ENCODE peak calls at places on chromosomes 2 and 18, in ten cellular contexts. One of them, this sample, is unnamed.
A peak's percentile ranks its signal among the peaks of the same experiment; 100 is the strongest.

GRCh38 chr18:57953883-57954282 is 90.1 kb upstream of the NEDD4L start:
- DNase-seq in HCT116: no peak
- DNase-seq in sigmoid colon: no peak
- DNase-seq in uterus: no peak
- DNase-seq in AG04450: no peak
- DNase-seq in lung: no peak
- DNase-seq in GM23338: no peak
- DNase-seq in heart left ventricle: no peak
- DNase-seq in dorsolateral prefrontal cortex: no peak
- DNase-seq in Panc1: no peak
- DNase-seq in this sample: no peak

GRCh38 chr2:216056739-216057138 is 24.9 kb downstream of the PECR start:
- DNase-seq in HCT116: no peak
- DNase-seq in sigmoid colon: no peak
- DNase-seq in uterus: no peak
- DNase-seq in AG04450: no peak
- DNase-seq in lung: no peak
- DNase-seq in GM23338: no peak
- DNase-seq in heart left ventricle: no peak
- DNase-seq in dorsolateral prefrontal cortex: no peak
- DNase-seq in Panc1: no peak
- DNase-seq in this sample: no peak

GRCh38 chr2:57160976-57161375 is 885.6 kb upstream of the VRK2 start:
- DNase-seq in HCT116: no peak
- DNase-seq in sigmoid colon: no peak
- DNase-seq in uterus: no peak
- DNase-seq in AG04450: no peak
- DNase-seq in lung: no peak
- DNase-seq in GM23338: no peak
- DNase-seq in heart left ventricle: no peak
- DNase-seq in dorsolateral prefrontal cortex: no peak
- DNase-seq in Panc1: no peak
- DNase-seq in this sample: no peak

GRCh38 chr2:136019304-136019703 is 33.9 kb upstream of the DARS1 start:
- DNase-seq in HCT116: no peak
- DNase-seq in sigmoid colon: no peak
- DNase-seq in uterus: no peak
- DNase-seq in AG04450: no peak
- DNase-seq in lung: no peak
- DNase-seq in GM23338: no peak
- DNase-seq in heart left ventricle: no peak
- DNase-seq in dorsolateral prefrontal cortex: no peak
- DNase-seq in Panc1: no peak
- DNase-seq in this sample: no peak

GRCh38 chr2:227462463-227462951 is 9.4 kb upstream of the AGFG1 start:
- DNase-seq in HCT116: no peak
- DNase-seq in sigmoid colon: no peak
- DNase-seq in uterus: no peak
- DNase-seq in AG04450: no peak
- DNase-seq in lung: no peak
- DNase-seq in GM23338: no peak
- DNase-seq in heart left ventricle: no peak
- DNase-seq in dorsolateral prefrontal cortex: no peak
- DNase-seq in Panc1: no peak
- DNase-seq in this sample: no peak

GRCh38 chr2:127722807-127723206 is 21.5 kb downstream of the SFT2D3 start:
- DNase-seq in HCT116: no peak
- DNase-seq in sigmoid colon: no peak
- DNase-seq in uterus: no peak
- DNase-seq in AG04450: no peak
- DNase-seq in lung: no peak
- DNase-seq in GM23338: no peak
- DNase-seq in heart left ventricle: no peak
- DNase-seq in dorsolateral prefrontal cortex: no peak
- DNase-seq in Panc1: no peak
- DNase-seq in this sample: no peak

GRCh38 chr18:70175216-70175615 is 30.3 kb downstream of the RTTN start:
- DNase-seq in HCT116: no peak
- DNase-seq in sigmoid colon: no peak
- DNase-seq in uterus: no peak
- DNase-seq in AG04450: no peak
- DNase-seq in lung: no peak
- DNase-seq in GM23338: no peak
- DNase-seq in heart left ventricle: no peak
- DNase-seq in dorsolateral prefrontal cortex: no peak
- DNase-seq in Panc1: no peak
- DNase-seq in this sample: no peak

GRCh38 chr18:37575646-37576045 is 10.0 kb upstream of the CELF4 start:
- DNase-seq in HCT116: no peak
- DNase-seq in sigmoid colon: no peak
- DNase-seq in uterus: no peak
- DNase-seq in AG04450: no peak
- DNase-seq in lung: no peak
- DNase-seq in GM23338: no peak
- DNase-seq in heart left ventricle: no peak
- DNase-seq in dorsolateral prefrontal cortex: no peak
- DNase-seq in Panc1: no peak
- DNase-seq in this sample: no peak

GRCh38 chr2:68943581-68944568 is 8.8 kb downstream of the GKN2 start:
- DNase-seq in HCT116: peak; percentile 34
- DNase-seq in sigmoid colon: peak; percentile 78
- DNase-seq in uterus: peak; percentile 48
- DNase-seq in AG04450: no peak
- DNase-seq in lung: peak; percentile 65
- DNase-seq in GM23338: peak; percentile 89
- DNase-seq in heart left ventricle: no peak
- DNase-seq in dorsolateral prefrontal cortex: no peak
- DNase-seq in Panc1: peak; percentile 52
- DNase-seq in this sample: peak; percentile 81

GRCh38 chr18:52723456-52724065 is 383.6 kb downstream of the DCC start:
- DNase-seq in HCT116: no peak
- DNase-seq in sigmoid colon: no peak
- DNase-seq in uterus: no peak
- DNase-seq in AG04450: no peak
- DNase-seq in lung: no peak
- DNase-seq in GM23338: no peak
- DNase-seq in heart left ventricle: no peak
- DNase-seq in dorsolateral prefrontal cortex: no peak
- DNase-seq in Panc1: no peak
- DNase-seq in this sample: peak; percentile 23

GRCh38 chr18:22314406-22314805 is 103.3 kb downstream of the CTAGE1 start:
- DNase-seq in HCT116: no peak
- DNase-seq in sigmoid colon: no peak
- DNase-seq in uterus: peak; percentile 79
- DNase-seq in AG04450: peak; percentile 85
- DNase-seq in lung: no peak
- DNase-seq in GM23338: no peak
- DNase-seq in heart left ventricle: no peak
- DNase-seq in dorsolateral prefrontal cortex: no peak
- DNase-seq in Panc1: no peak
- DNase-seq in this sample: no peak

GRCh38 chr2:173502296-173502695 is 147.6 kb downstream of the CDCA7 start:
- DNase-seq in HCT116: no peak
- DNase-seq in sigmoid colon: no peak
- DNase-seq in uterus: no peak
- DNase-seq in AG04450: no peak
- DNase-seq in lung: no peak
- DNase-seq in GM23338: no peak
- DNase-seq in heart left ventricle: no peak
- DNase-seq in dorsolateral prefrontal cortex: no peak
- DNase-seq in Panc1: no peak
- DNase-seq in this sample: no peak

GRCh38 chr2:191907091-191907490 is 60.2 kb upstream of the CAVIN2 start:
- DNase-seq in HCT116: no peak
- DNase-seq in sigmoid colon: no peak
- DNase-seq in uterus: no peak
- DNase-seq in AG04450: no peak
- DNase-seq in lung: no peak
- DNase-seq in GM23338: no peak
- DNase-seq in heart left ventricle: no peak
- DNase-seq in dorsolateral prefrontal cortex: no peak
- DNase-seq in Panc1: no peak
- DNase-seq in this sample: no peak

GRCh38 chr2:176174382-176174834 is 14.1 kb upstream of the HOXD1 start:
- DNase-seq in HCT116: no peak
- DNase-seq in sigmoid colon: no peak
- DNase-seq in uterus: peak; percentile 29
- DNase-seq in AG04450: no peak
- DNase-seq in lung: no peak
- DNase-seq in GM23338: no peak
- DNase-seq in heart left ventricle: no peak
- DNase-seq in dorsolateral prefrontal cortex: no peak
- DNase-seq in Panc1: no peak
- DNase-seq in this sample: peak; percentile 55
- TF ChIP-seq CTCF in HCT116: no peak
- TF ChIP-seq CTCF in sigmoid colon: no peak
- TF ChIP-seq CTCF in uterus: no peak
- TF ChIP-seq CTCF in AG04450: no peak
- TF ChIP-seq CTCF in lung: no peak
- TF ChIP-seq CTCF in GM23338: no peak
- TF ChIP-seq CTCF in heart left ventricle: no peak
- TF ChIP-seq CTCF in dorsolateral prefrontal cortex: no peak
- TF ChIP-seq CTCF in Panc1: no peak
- TF ChIP-seq CTCF in this sample: no peak

DNA sequence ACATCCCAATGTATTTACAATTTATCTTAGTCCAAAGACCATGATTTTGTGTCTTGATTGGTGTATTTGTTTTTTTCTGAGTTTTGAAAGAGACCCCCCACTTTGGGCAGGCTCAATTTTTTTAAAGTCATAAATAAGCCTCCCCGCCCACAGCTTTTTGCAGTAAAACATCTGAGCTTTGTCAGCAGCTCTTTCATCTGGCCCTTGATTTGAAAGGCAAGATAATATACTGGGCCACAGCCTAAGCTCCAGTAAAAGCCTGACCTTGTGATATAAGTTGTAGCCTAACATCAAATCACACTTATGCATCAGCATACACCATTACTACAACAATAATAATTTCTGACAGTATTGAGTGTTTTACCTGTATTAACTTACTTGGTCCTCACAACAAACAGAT is 51.3 kb upstream of the SERTAD2 start:
- DNase-seq in HCT116: no peak
- DNase-seq in sigmoid colon: no peak
- DNase-seq in uterus: no peak
- DNase-seq in AG04450: no peak
- DNase-seq in lung: no peak
- DNase-seq in GM23338: no peak
- DNase-seq in heart left ventricle: no peak
- DNase-seq in dorsolateral prefrontal cortex: no peak
- DNase-seq in Panc1: no peak
- DNase-seq in this sample: no peak
- H3K27ac ChIP-seq in HCT116: no peak overlapping the region
- H3K27ac ChIP-seq in sigmoid colon: no peak overlapping the region
- H3K27ac ChIP-seq in uterus: no peak overlapping the region
- H3K27ac ChIP-seq in AG04450: no peak overlapping the region
- H3K27ac ChIP-seq in lung: no peak overlapping the region
- H3K27ac ChIP-seq in GM23338: no peak overlapping the region
- H3K27ac ChIP-seq in heart left ventricle: no peak overlapping the region
- H3K27ac ChIP-seq in dorsolateral prefrontal cortex: no peak overlapping the region
- H3K27ac ChIP-seq in Panc1: no peak overlapping the region
- H3K27ac ChIP-seq in this sample: no peak overlapping the region

DNA sequence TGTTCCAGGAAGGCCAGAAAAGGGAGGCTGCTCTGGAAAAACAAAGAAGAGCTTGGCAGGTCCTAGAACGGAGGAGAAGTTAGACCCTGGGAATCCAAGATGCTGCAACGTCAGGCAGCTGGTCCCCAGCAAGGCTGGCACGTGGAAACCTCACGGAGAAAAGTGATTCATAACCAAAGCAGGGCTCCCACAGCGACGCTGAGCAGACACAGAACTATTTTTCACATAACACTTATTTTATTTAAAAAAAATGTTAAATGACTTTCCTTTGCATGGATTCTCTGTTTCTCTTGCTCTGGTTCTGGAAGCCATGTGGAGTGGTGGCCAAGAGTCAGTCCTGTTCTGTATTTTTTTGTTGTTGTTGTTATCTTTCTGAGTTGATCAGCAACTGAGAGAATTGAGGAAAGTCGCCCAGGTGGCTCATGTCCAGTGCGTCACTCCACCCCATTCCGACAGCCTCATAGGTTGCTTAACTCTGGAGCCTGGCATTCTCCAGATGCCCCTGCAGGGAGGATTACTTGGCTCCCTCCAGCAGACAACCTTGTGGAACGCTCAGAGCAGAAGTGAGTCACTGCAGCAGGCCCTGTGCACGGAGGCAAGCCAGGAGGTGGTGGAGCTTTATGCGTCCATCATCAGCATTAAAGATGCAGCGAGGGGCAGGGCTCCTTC is 229.9 kb upstream of the HDAC4 start:
- DNase-seq in HCT116: no peak
- DNase-seq in sigmoid colon: no peak
- DNase-seq in uterus: peak; percentile 68
- DNase-seq in AG04450: peak; percentile 3
- DNase-seq in lung: no peak
- DNase-seq in GM23338: no peak
- DNase-seq in heart left ventricle: no peak
- DNase-seq in dorsolateral prefrontal cortex: peak; percentile 66
- DNase-seq in Panc1: no peak
- DNase-seq in this sample: no peak
- TF ChIP-seq CTCF in HCT116: no peak
- TF ChIP-seq CTCF in sigmoid colon: no peak
- TF ChIP-seq CTCF in uterus: no peak
- TF ChIP-seq CTCF in AG04450: no peak
- TF ChIP-seq CTCF in lung: no peak
- TF ChIP-seq CTCF in GM23338: no peak
- TF ChIP-seq CTCF in heart left ventricle: no peak
- TF ChIP-seq CTCF in dorsolateral prefrontal cortex: no peak
- TF ChIP-seq CTCF in Panc1: no peak
- TF ChIP-seq CTCF in this sample: no peak

GRCh38 chr2:223722226-223722625 is 115.2 kb downstream of the AP1S3 start:
- DNase-seq in HCT116: no peak
- DNase-seq in sigmoid colon: no peak
- DNase-seq in uterus: no peak
- DNase-seq in AG04450: no peak
- DNase-seq in lung: no peak
- DNase-seq in GM23338: no peak
- DNase-seq in heart left ventricle: no peak
- DNase-seq in dorsolateral prefrontal cortex: no peak
- DNase-seq in Panc1: no peak
- DNase-seq in this sample: no peak

GRCh38 chr2:223725494-223725893 is 111.9 kb downstream of the AP1S3 start:
- DNase-seq in HCT116: peak; percentile 92
- DNase-seq in sigmoid colon: peak; percentile 81
- DNase-seq in uterus: peak; percentile 82
- DNase-seq in AG04450: peak; percentile 88
- DNase-seq in lung: peak; percentile 62
- DNase-seq in GM23338: peak; percentile 85
- DNase-seq in heart left ventricle: peak; percentile 77
- DNase-seq in dorsolateral prefrontal cortex: peak; percentile 93
- DNase-seq in Panc1: peak; percentile 90
- DNase-seq in this sample: peak; percentile 78

GRCh38 chr2:223725986-223726970 is 111.1 kb downstream of the AP1S3 start:
- DNase-seq in HCT116: no peak
- DNase-seq in sigmoid colon: no peak
- DNase-seq in uterus: no peak
- DNase-seq in AG04450: no peak
- DNase-seq in lung: no peak
- DNase-seq in GM23338: no peak
- DNase-seq in heart left ventricle: no peak
- DNase-seq in dorsolateral prefrontal cortex: no peak
- DNase-seq in Panc1: no peak
- DNase-seq in this sample: no peak

GRCh38 chr2:223723954-223724411 is 113.4 kb downstream of the AP1S3 start:
- DNase-seq in HCT116: no peak
- DNase-seq in sigmoid colon: no peak
- DNase-seq in uterus: no peak
- DNase-seq in AG04450: no peak
- DNase-seq in lung: no peak
- DNase-seq in GM23338: peak; percentile 53
- DNase-seq in heart left ventricle: no peak
- DNase-seq in dorsolateral prefrontal cortex: no peak
- DNase-seq in Panc1: no peak
- DNase-seq in this sample: peak; percentile 26

GRCh38 chr2:223724831-223725230 is 112.6 kb downstream of the AP1S3 start:
- DNase-seq in HCT116: no peak
- DNase-seq in sigmoid colon: no peak
- DNase-seq in uterus: no peak
- DNase-seq in AG04450: no peak
- DNase-seq in lung: no peak
- DNase-seq in GM23338: no peak
- DNase-seq in heart left ventricle: no peak
- DNase-seq in dorsolateral prefrontal cortex: no peak
- DNase-seq in Panc1: no peak
- DNase-seq in this sample: no peak
- H3K27ac ChIP-seq in HCT116: peak overlapping the region; percentile 93
- H3K27ac ChIP-seq in sigmoid colon: peak overlapping the region; percentile 60
- H3K27ac ChIP-seq in uterus: peak overlapping the region; percentile 65
- H3K27ac ChIP-seq in AG04450: peak overlapping the region; percentile 79
- H3K27ac ChIP-seq in lung: no peak overlapping the region
- H3K27ac ChIP-seq in GM23338: peak overlapping the region; percentile 79
- H3K27ac ChIP-seq in heart left ventricle: peak overlapping the region; percentile 37
- H3K27ac ChIP-seq in dorsolateral prefrontal cortex: peak overlapping the region; percentile 64
- H3K27ac ChIP-seq in Panc1: peak overlapping the region; percentile 89
- H3K27ac ChIP-seq in this sample: no peak overlapping the region